ENCODE peak calls at places on chromosome 11, in four cellular contexts. Q is epithelial cell of esophagus, S is HS-27A, V is progenitor cell of endocrine pancreas. G is an unnamed sample.

GRCh38 chr11:77619576-77620198 is 17.9 kb downstream of the CLNS1A start:
- DNase-seq in S (no peak), Q (peak), V (no peak), G (peak)

GRCh38 chr11:104858882-104859735 is 39.2 kb downstream of the CASP12 start:
- DNase-seq in V (no peak), S (no peak), Q (no peak), G (peak)

GRCh38 chr11:32231909-32232493 is 141.1 kb downstream of the RCN1 start:
- DNase-seq in V (no peak), Q (peak), S (no peak), G (peak)

GRCh38 chr11:79026803-79027445 is 413.9 kb downstream of the TENM4 start:
- DNase-seq in S (no peak), Q (no peak), V (no peak), G (no peak)

GRCh38 chr11:129884581-129884980 is 10.8 kb downstream of the NFRKB start:
- DNase-seq in S (no peak), V (no peak), Q (no peak), G (no peak)

GRCh38 chr11:100670140-100670539 is 16.9 kb upstream of the ARHGAP42 start:
- DNase-seq in S (no peak), V (no peak), Q (no peak), G (no peak)

GRCh38 chr11:97454988-97455387 is 1065.2 kb downstream of the JRKL start:
- DNase-seq in V (no peak), S (no peak), Q (peak), G (no peak)

GRCh38 chr11:19276859-19277808 is 36.4 kb upstream of the E2F8 start:
- DNase-seq in Q (peak), V (no peak), S (no peak), G (peak)

GRCh38 chr11:29448246-29448877 is 568.5 kb downstream of the KCNA4 start:
- DNase-seq in S (no peak), Q (peak), V (no peak), G (no peak)

GRCh38 chr11:8056810-8057463 is 24.1 kb upstream of the TUB start:
- DNase-seq in V (no peak), S (no peak), Q (peak), G (no peak)

GRCh38 chr11:67301951-67302516 is 1.3 kb upstream of the SSH3 start:
- DNase-seq in V (no peak), S (no peak), Q (peak), G (peak)

GRCh38 chr11:68031136-68031459 is 617 bp downstream of the NDUFS8 start:
- DNase-seq in Q (no peak), S (no peak), V (no peak), G (no peak)

GRCh38 chr11:128686045-128686741 is 7.7 kb upstream of the FLI1 start:
- DNase-seq in V (no peak), Q (no peak), S (no peak), G (no peak)

GRCh38 chr11:12719221-12719620 is 45.0 kb downstream of the TEAD1 start:
- DNase-seq in S (no peak), V (no peak), Q (no peak), G (no peak)

GRCh38 chr11:129280027-129280811 is 88.1 kb upstream of the ARHGAP32 start:
- DNase-seq in S (no peak), Q (peak), V (no peak), G (no peak)

GRCh38 chr11:125071831-125072209 is 8.7 kb downstream of the SLC37A2 start:
- DNase-seq in Q (no peak), V (no peak), S (no peak), G (no peak)

GRCh38 chr11:96696736-96697135 is 306.9 kb downstream of the JRKL start:
- DNase-seq in S (no peak), V (no peak), Q (no peak), G (no peak)

GRCh38 chr11:75611823-75612222 is 49.8 kb downstream of the SERPINH1 start:
- DNase-seq in S (no peak), V (no peak), Q (no peak), G (no peak)

GRCh38 chr11:11584446-11584810 is 37.4 kb downstream of the GALNT18 start:
- DNase-seq in V (no peak), Q (peak), S (peak), G (no peak)

GRCh38 chr11:19499999-19500398 is 212.6 kb upstream of the NAV2 start:
- DNase-seq in V (no peak), S (no peak), Q (no peak), G (no peak)

GRCh38 chr11:102241026-102241425 is 76.3 kb upstream of the BIRC3 start:
- DNase-seq in S (no peak), Q (peak), V (no peak), G (no peak)

GRCh38 chr11:27868226-27868625 is 168.0 kb upstream of the BDNF start:
- DNase-seq in V (no peak), S (peak), Q (no peak), G (no peak)

GRCh38 chr11:20090654-20091374 is 69.5 kb downstream of the DBX1 start:
- DNase-seq in V (no peak), S (no peak), Q (no peak), G (no peak)

GRCh38 chr11:47106839-47107520 is 69.7 kb downstream of the ARFGAP2 start:
- DNase-seq in Q (no peak), S (no peak), V (no peak), G (no peak)

GRCh38 chr11:22780914-22781593 is 48.5 kb downstream of the SVIP start:
- DNase-seq in V (no peak), Q (no peak), S (no peak), G (no peak)

GRCh38 chr11:13152736-13153541 is 124.7 kb upstream of the BMAL1 start:
- DNase-seq in S (no peak), Q (peak), V (no peak), G (peak)

GRCh38 chr11:108069947-108070346 is 51.4 kb upstream of the ACAT1 start:
- DNase-seq in Q (no peak), S (no peak), V (no peak), G (no peak)

GRCh38 chr11:37613031-37613430 is 1015.0 kb upstream of the RAG2 start:
- DNase-seq in V (no peak), Q (no peak), S (no peak), G (no peak)

GRCh38 chr11:27722117-27722844 is 22.0 kb upstream of the BDNF start:
- DNase-seq in S (no peak), V (no peak), Q (peak), G (no peak)

GRCh38 chr11:76880314-76880713 is 19.6 kb downstream of the ACER3 start:
- DNase-seq in S (no peak), Q (no peak), V (no peak), G (no peak)

GRCh38 chr11:116879789-116880402 is 42.5 kb upstream of the APOA1 start:
- DNase-seq in V (no peak), Q (peak), S (peak), G (peak)

GRCh38 chr11:76123243-76123642 is 83.1 kb downstream of the WNT11 start:
- DNase-seq in V (no peak), S (no peak), Q (peak), G (peak)

GRCh38 chr11:69925366-69926196 is 106.4 kb upstream of the FGF3 start:
- DNase-seq in Q (no peak), V (no peak), S (no peak), G (no peak)

G was measured in trophoblast cell.